ENCODE peak calls at places on chromosomes 4 and X, in ten cellular contexts. F is HEK293T, T is HT-29, P is endothelial cell of umbilical vein, D is GM12891, U is NCI-H345, J is esophagus muscularis mucosa, K is adrenal gland, X is GM04504, E is GM23248. Y is an unnamed sample.

GRCh38 chr4:166091914-166092510 is 219.0 kb downstream of the TLL1 start:
- DNase-seq in F (peak), T (peak), P (peak), D (no peak), U (peak), J (no peak), K (no peak), X (peak), E (peak), Y (peak)

GRCh38 chrX:142001934-142002333 is 98.2 kb downstream of the MAGEC1 start:
- DNase-seq in F (no peak), T (no peak), P (no peak), D (no peak), U (no peak), J (no peak), K (no peak), X (no peak), E (no peak), Y (peak)

GRCh38 chrX:136666088-136666487 is 18.1 kb downstream of the CD40LG start:
- DNase-seq in F (no peak), T (no peak), P (no peak), D (no peak), U (no peak), J (no peak), K (no peak), X (no peak), E (no peak), Y (no peak)

GRCh38 chrX:105821471-105822081 is 763 bp upstream of the NRK start:
- DNase-seq in F (peak), T (no peak), P (peak), D (no peak), U (no peak), J (no peak), K (peak), X (no peak), E (no peak), Y (peak)

GRCh38 chrX:42096262-42096939 is 173.0 kb upstream of the CASK start:
- DNase-seq in F (no peak), T (peak), P (peak), D (no peak), U (no peak), J (no peak), K (no peak), X (peak), E (peak), Y (peak)

GRCh38 chr4:15318621-15319348 is 109.0 kb upstream of the C1QTNF7 start:
- DNase-seq in F (no peak), T (no peak), P (no peak), D (no peak), U (no peak), J (no peak), K (no peak), X (no peak), E (peak), Y (no peak)

GRCh38 chr4:184448828-184449227 is 25.5 kb downstream of the IRF2 start:
- DNase-seq in F (no peak), T (no peak), P (peak), D (peak), U (no peak), J (no peak), K (peak), X (no peak), E (peak), Y (no peak)

GRCh38 chrX:11665144-11666040 is at the start of gene ARHGAP6:
- DNase-seq in F (peak), T (no peak), P (peak), D (peak), U (peak), J (no peak), K (no peak), X (peak), E (peak), Y (peak)

GRCh38 chrX:131703646-131704045 is 159.8 kb downstream of the OR13H1 start:
- DNase-seq in F (peak), T (no peak), P (no peak), D (no peak), U (no peak), J (no peak), K (no peak), X (no peak), E (no peak), Y (no peak)

GRCh38 chr4:63218837-63219236 is 1190.4 kb downstream of the TECRL start:
- DNase-seq in F (no peak), T (no peak), P (no peak), D (no peak), U (no peak), J (no peak), K (no peak), X (no peak), E (no peak), Y (no peak)

GRCh38 chrX:42577936-42578335 is 200.0 kb downstream of the PPP1R2C start:
- DNase-seq in F (no peak), T (peak), P (peak), D (no peak), U (no peak), J (no peak), K (no peak), X (no peak), E (no peak), Y (no peak)

GRCh38 chr4:154424810-154425484 is 66.7 kb downstream of the DCHS2 start:
- DNase-seq in F (no peak), T (no peak), P (no peak), D (no peak), U (no peak), J (no peak), K (no peak), X (no peak), E (no peak), Y (no peak)

GRCh38 chrX:134013092-134013497 is 27.7 kb upstream of the GPC3 start:
- DNase-seq in F (no peak), T (no peak), P (no peak), D (no peak), U (no peak), J (no peak), K (no peak), X (peak), E (peak), Y (peak)

GRCh38 chr4:102295153-102295862 is 50.0 kb downstream of the SLC39A8 start:
- DNase-seq in F (no peak), T (no peak), P (no peak), D (no peak), U (no peak), J (peak), K (no peak), X (no peak), E (no peak), Y (no peak)

GRCh38 chr4:98659106-98659592 is 738 bp upstream of the TSPAN5 start:
- DNase-seq in F (no peak), T (peak), P (no peak), D (no peak), U (no peak), J (no peak), K (no peak), X (peak), E (peak), Y (peak)

GRCh38 chrX:16946361-16946964 is at the start of gene REPS2:
- DNase-seq in F (peak), T (peak), P (peak), D (peak), U (peak), J (peak), K (peak), X (peak), E (peak), Y (peak)

GRCh38 chrX:18390941-18391538 is 34.4 kb upstream of the CDKL5 start:
- DNase-seq in F (peak), T (peak), P (peak), D (no peak), U (peak), J (no peak), K (peak), X (peak), E (peak), Y (peak)

GRCh38 chr4:133982533-133983224 is 218.9 kb downstream of the PABPC4L start:
- DNase-seq in F (no peak), T (no peak), P (no peak), D (no peak), U (no peak), J (no peak), K (no peak), X (peak), E (peak), Y (peak)

GRCh38 chr4:21452931-21453330 is 495.6 kb downstream of the KCNIP4 start:
- DNase-seq in F (no peak), T (no peak), P (no peak), D (no peak), U (no peak), J (no peak), K (no peak), X (no peak), E (no peak), Y (peak)

GRCh38 chr4:23567338-23567737 is 322.5 kb downstream of the PPARGC1A start:
- DNase-seq in F (no peak), T (no peak), P (no peak), D (no peak), U (no peak), J (no peak), K (no peak), X (no peak), E (no peak), Y (no peak)

GRCh38 chrX:18666614-18667013 is 5.3 kb downstream of the RS1 start:
- DNase-seq in F (no peak), T (no peak), P (no peak), D (no peak), U (no peak), J (no peak), K (no peak), X (no peak), E (no peak), Y (no peak)

GRCh38 chr4:183940807-183941310 is 35.8 kb downstream of the STOX2 start:
- DNase-seq in F (no peak), T (no peak), P (no peak), D (no peak), U (no peak), J (no peak), K (no peak), X (no peak), E (no peak), Y (no peak)

Y was measured in bronchial epithelial cell.